ENCODE peak calls at places on chromosomes 13 and 19, in five cellular contexts. Z is spleen, M is breast epithelium, F is endothelial cell of umbilical vein, D is transverse colon. J is an unnamed sample.

GRCh38 chr13:111219306-111219705 is 101.1 kb upstream of the TEX29 start:
- DNase-seq in Z (no peak), M (no peak), F (no peak), D (no peak), J (peak; percentile 88)

GRCh38 chr19:49581007-49581508 is at the start of gene PRRG2:
- DNase-seq in Z (no peak), M (peak; percentile 62), F (no peak), D (peak; percentile 70), J (no peak)

GRCh38 chr19:18060472-18060871 is 26.3 kb downstream of the IL12RB1 start:
- DNase-seq in Z (no peak), M (no peak), F (no peak), D (no peak), J (no peak)

GRCh38 chr19:13155472-13156284 is 5.5 kb downstream of the IER2 start:
- DNase-seq in Z (peak; percentile 98), M (peak; percentile 75), F (peak; percentile 72), D (peak; percentile 88), J (peak; percentile 76)

GRCh38 chr13:22848539-22849052 is 332.2 kb upstream of the SGCG start:
- DNase-seq in Z (no peak), M (no peak), F (no peak), D (no peak), J (no peak)

GRCh38 chr19:8304841-8305621 is 3.1 kb downstream of the CD320 start:
- DNase-seq in Z (peak; percentile 81), M (peak; percentile 16), F (no peak), D (peak; percentile 19), J (no peak)

GRCh38 chr19:10672529-10673150 is 18.5 kb downstream of the ILF3 start:
- DNase-seq in Z (no peak), M (no peak), F (no peak), D (no peak), J (no peak)

GRCh38 chr19:8143041-8143440 is 6.4 kb downstream of the FBN3 start:
- DNase-seq in Z (no peak), M (no peak), F (no peak), D (no peak), J (no peak)

GRCh38 chr19:19595171-19595701 is 23.3 kb downstream of the PBX4 start:
- DNase-seq in Z (no peak), M (peak; percentile 31), F (no peak), D (no peak), J (peak; percentile 47)

GRCh38 chr13:94419304-94419943 is 60.1 kb downstream of the DCT start:
- DNase-seq in Z (no peak), M (no peak), F (peak; percentile 6), D (no peak), J (peak; percentile 86)

GRCh38 chr19:2015611-2015950 is at the start of gene BTBD2:
- DNase-seq in Z (no peak), M (no peak), F (no peak), D (peak; percentile 70), J (peak; percentile 84)

GRCh38 chr13:45851171-45851889 is at the start of gene SIAH3:
- DNase-seq in Z (no peak), M (no peak), F (peak; percentile 24), D (no peak), J (no peak)

GRCh38 chr13:61414136-61414535 is 1.5 kb downstream of the PCDH20 start:
- DNase-seq in Z (no peak), M (no peak), F (no peak), D (no peak), J (no peak)

GRCh38 chr19:14198384-14199376 is 7.3 kb downstream of the ADGRL1 start:
- DNase-seq in Z (no peak), M (no peak), F (no peak), D (no peak), J (no peak)
- TF ChIP-seq CTCF in Z (no peak), M (no peak), F (peak; percentile 2), D (no peak), J (no peak)

DNA sequence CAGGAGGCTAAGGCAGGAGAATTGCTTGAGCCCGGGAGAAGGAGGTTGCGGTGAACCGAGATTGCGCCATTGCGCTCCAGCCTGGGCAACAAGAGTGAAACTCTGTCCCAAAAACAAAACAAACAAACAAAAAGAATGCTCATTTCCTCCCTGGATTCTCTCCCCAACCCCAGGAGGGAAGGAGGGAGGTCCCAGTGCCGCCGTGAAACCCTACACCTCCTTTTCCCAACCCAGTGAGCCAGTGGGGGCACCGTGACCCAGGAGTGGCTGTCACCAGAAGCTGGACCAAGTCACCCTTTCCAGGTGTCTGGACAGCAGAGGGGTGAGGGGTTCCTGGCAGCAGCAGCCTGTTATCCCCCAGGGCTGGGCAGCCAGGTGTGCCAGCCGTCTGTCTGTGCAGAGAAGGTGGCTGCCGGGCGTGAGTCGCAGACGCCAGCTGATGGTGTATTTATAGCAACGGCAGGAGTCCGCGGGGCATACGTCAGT is 23.5 kb downstream of the NFIC start:
- DNase-seq in Z (no peak), M (peak; percentile 64), F (no peak), D (no peak), J (peak; percentile 39)
- TF ChIP-seq POLR2A in Z (no peak), M (no peak), F (no peak), D (no peak), J (no peak)

DNA sequence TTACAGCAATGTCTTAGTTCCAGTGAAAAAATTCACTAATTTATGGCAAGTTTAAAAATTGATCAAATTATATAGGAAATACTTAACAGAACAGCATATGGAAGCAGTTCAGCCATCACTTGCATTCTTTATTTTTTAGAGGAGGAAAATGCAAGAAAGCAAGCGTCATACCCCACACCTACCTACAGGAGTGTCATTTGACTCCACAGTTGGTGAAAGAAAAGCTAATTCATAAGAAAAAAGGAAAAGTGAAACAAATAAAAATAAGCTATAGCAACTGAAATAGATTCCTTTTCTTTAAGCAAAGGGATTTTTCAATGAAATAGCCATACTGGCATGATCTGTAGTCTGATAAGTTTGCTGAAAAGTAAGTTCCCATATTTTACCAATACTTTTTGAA is 111.0 kb downstream of the DOCK9 start:
- DNase-seq in Z (no peak), M (no peak), F (no peak), D (no peak), J (no peak)
- TF ChIP-seq CTCF in Z (no peak), M (no peak), F (no peak), D (no peak), J (no peak)

GRCh38 chr13:113448885-113449692 is 4.2 kb downstream of the ADPRHL1 start:
- DNase-seq in Z (peak; percentile 80), M (peak; percentile 55), F (no peak), D (peak; percentile 83), J (no peak)
- TF ChIP-seq POLR2A in Z (no peak), M (no peak), F (no peak), D (peak; percentile 61), J (no peak)

GRCh38 chr13:20489185-20489820 is 36.4 kb downstream of the CRYL1 start:
- DNase-seq in Z (no peak), M (no peak), F (no peak), D (peak; percentile 52), J (peak; percentile 62)
- TF ChIP-seq CTCF in Z (peak; percentile 41), M (no peak), F (no peak), D (peak; percentile 38), J (peak; percentile 81)

DNA sequence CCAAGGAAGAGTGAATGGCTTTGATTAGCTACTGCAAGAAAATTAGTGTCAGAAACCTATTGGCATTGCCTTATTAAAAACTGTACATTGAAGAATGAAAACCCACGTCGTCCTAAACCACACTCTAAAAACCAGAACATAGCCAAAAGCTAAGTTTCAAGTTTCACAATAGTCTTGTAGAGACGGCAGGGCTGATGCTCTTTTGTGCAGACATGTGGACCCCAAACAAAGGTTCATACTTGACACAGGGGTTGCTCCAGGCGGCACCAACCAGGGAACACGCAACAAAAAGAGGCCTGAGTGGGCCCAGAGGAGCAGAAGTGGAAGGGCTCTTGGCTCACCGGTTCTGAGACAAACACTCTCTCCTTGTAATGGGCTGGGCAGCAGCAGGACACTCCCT is 28.6 kb upstream of the MIR17HG start:
- DNase-seq in Z (no peak), M (no peak), F (no peak), D (no peak), J (no peak)
- TF ChIP-seq POLR2A in Z (no peak), M (no peak), F (no peak), D (no peak), J (no peak)

GRCh38 chr13:32446220-32446619 is 18.3 kb upstream of the N4BP2L1 start:
- DNase-seq in Z (no peak), M (no peak), F (no peak), D (no peak), J (no peak)

GRCh38 chr13:32446778-32447465 is 19.0 kb upstream of the N4BP2L1 start:
- DNase-seq in Z (no peak), M (no peak), F (no peak), D (no peak), J (no peak)

GRCh38 chr13:32448224-32448623 is 20.3 kb upstream of the N4BP2L1 start:
- DNase-seq in Z (no peak), M (no peak), F (no peak), D (no peak), J (no peak)

GRCh38 chr13:32445461-32445860 is 17.5 kb upstream of the N4BP2L1 start:
- DNase-seq in Z (no peak), M (no peak), F (no peak), D (no peak), J (no peak)

DNA sequence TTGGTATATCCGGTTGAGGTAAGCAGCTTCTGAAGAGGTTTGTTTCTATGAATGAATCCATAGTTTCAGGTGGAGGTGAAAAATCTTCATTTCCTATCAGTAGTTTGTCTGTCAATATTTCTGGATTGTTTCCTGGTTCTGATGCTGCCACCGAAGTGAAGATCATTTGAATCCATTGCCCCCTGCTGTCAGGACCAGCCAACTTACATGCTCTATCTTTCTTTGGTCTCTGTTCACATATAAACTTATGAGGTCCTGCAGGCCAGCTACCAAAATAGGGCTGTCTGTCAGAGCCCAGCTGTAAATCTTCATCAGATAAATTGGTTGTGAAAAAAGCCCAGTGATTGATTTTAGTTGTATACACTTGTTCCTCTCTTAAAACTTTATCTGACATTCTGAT is 15.2 kb upstream of the N4BP2L1 start:
- DNase-seq in Z (no peak), M (no peak), F (peak; percentile 43), D (peak; percentile 35), J (peak; percentile 23)
- TF ChIP-seq CTCF in Z (peak; percentile 43), M (peak; percentile 25), F (peak; percentile 43), D (no peak), J (peak; percentile 38)

DNA sequence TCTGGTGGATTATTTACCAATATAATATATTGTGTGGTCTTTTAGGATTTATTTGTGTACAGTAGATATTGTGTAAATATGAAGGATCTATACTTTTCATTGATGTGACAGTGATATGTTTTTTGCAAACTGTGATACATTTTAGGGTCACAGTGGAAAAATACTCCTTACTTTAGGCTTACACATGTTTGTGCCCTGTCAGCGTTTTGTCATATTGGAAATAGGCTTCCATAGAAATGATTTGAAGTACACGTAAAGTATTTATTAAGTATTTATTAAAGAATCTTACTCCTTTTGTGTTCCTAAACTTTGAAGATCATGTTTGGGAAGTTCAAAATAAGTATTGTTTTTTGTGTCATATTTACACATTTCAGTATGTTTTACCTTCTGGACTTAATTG is 5.0 kb downstream of the ZNF808 start:
- DNase-seq in Z (no peak), M (no peak), F (no peak), D (no peak), J (no peak)
- TF ChIP-seq POLR2A in Z (no peak), M (no peak), F (no peak), D (no peak), J (no peak)

DNA sequence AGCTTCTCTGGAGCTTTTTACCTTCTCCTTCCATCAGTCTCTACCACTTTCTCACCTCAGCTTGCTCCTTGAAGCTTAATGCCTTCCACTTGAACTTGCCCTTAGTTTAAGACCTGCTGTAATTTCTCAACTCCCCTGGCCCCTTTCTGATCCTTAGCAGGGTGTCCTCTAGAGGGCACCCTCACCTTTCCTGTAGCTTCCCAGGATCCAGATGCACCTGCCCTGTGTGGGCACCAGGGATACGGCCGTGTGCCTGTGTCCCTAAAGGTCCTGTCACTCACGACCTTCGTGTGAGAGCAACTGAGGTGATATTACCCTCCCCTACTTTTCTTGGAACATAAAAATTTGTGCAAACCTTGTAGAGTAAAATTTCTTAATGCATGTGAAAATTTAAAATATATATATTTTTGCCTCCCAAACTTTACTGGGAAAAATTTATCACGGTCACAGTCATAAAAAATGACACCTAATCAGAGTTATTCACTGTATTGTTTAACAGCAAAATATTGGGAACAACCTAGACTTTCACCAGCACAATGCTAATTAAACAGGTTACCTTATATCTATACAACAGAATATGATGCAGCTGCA is 46.4 kb downstream of the PSG3 start:
- DNase-seq in Z (no peak), M (no peak), F (no peak), D (no peak), J (peak; percentile 46)
- TF ChIP-seq CTCF in Z (no peak), M (peak; percentile 50), F (peak; percentile 3), D (peak; percentile 15), J (peak; percentile 72)